ENCODE peak calls at places on chromosomes 7 and 10, in five cellular contexts. F, X, T, V and I are unnamed samples.

GRCh38 chr7:74521855-74522254 is 68.1 kb downstream of the GTF2IRD1 start:
- DNase-seq in F (no peak), X (no peak), T (no peak), V (no peak), I (no peak)

GRCh38 chr7:100968031-100968430 is 1.3 kb upstream of the MUC12 start:
- DNase-seq in F (no peak), X (no peak), T (no peak), V (no peak), I (no peak)

GRCh38 chr10:21989453-21990154 is 13.9 kb downstream of the DNAJC1 start:
- DNase-seq in F (peak; percentile 39), X (peak; percentile 72), T (no peak), V (peak; percentile 21), I (no peak)

GRCh38 chr7:1898628-1899185 is 228.6 kb downstream of the ELFN1 start:
- DNase-seq in F (no peak), X (no peak), T (no peak), V (no peak), I (no peak)

GRCh38 chr10:30527623-30528426 is 93.8 kb downstream of the MAP3K8 start:
- DNase-seq in F (no peak), X (no peak), T (no peak), V (no peak), I (no peak)

GRCh38 chr7:417973-418601 is 101.6 kb downstream of the PDGFA start:
- DNase-seq in F (no peak), X (no peak), T (no peak), V (no peak), I (no peak)

GRCh38 chr7:64997927-64998391 is 7.1 kb upstream of the ZNF117 start:
- DNase-seq in F (peak; percentile 16), X (no peak), T (no peak), V (no peak), I (no peak)

GRCh38 chr7:121485457-121486243 is 89.5 kb upstream of the FAM3C start:
- DNase-seq in F (peak; percentile 19), X (peak; percentile 92), T (no peak), V (peak; percentile 10), I (no peak)

GRCh38 chr10:61836888-61837747 is 64.4 kb upstream of the ARID5B start:
- DNase-seq in F (no peak), X (peak; percentile 79), T (no peak), V (no peak), I (peak; percentile 73)

GRCh38 chr10:28054211-28054888 is 55.5 kb upstream of the ODAD2 start:
- DNase-seq in F (no peak), X (peak; percentile 74), T (no peak), V (no peak), I (peak; percentile 54)

GRCh38 chr10:133357293-133358151 is at the start of gene FUOM:
- DNase-seq in F (peak; percentile 68), X (peak; percentile 13), T (peak; percentile 71), V (peak; percentile 66), I (no peak)

GRCh38 chr7:90180649-90181048 is 26.4 kb downstream of the STEAP1 start:
- DNase-seq in F (no peak), X (no peak), T (no peak), V (no peak), I (no peak)

GRCh38 chr7:108630002-108630401 is 60.3 kb downstream of the DNAJB9 start:
- DNase-seq in F (no peak), X (peak; percentile 45), T (no peak), V (peak; percentile 7), I (no peak)

GRCh38 chr7:143979359-143979758 is 20.8 kb upstream of the OR6B1 start:
- DNase-seq in F (no peak), X (peak; percentile 65), T (no peak), V (no peak), I (peak; percentile 9)

GRCh38 chr10:88528196-88528595 is 54.9 kb downstream of the RNLS start:
- DNase-seq in F (no peak), X (no peak), T (no peak), V (no peak), I (no peak)

GRCh38 chr7:92650391-92650790 is 60.2 kb upstream of the FAM133B start:
- DNase-seq in F (no peak), X (no peak), T (no peak), V (no peak), I (no peak)

GRCh38 chr7:80827238-80827633 is 91.6 kb downstream of the SEMA3C start:
- DNase-seq in F (no peak), X (peak; percentile 64), T (no peak), V (no peak), I (no peak)

GRCh38 chr10:119680050-119680449 is 28.9 kb downstream of the BAG3 start:
- DNase-seq in F (no peak), X (peak; percentile 81), T (no peak), V (no peak), I (no peak)

GRCh38 chr7:80749270-80749669 is 110.8 kb downstream of the CD36 start:
- DNase-seq in F (no peak), X (no peak), T (no peak), V (no peak), I (no peak)

GRCh38 chr7:23378996-23379395 is 79.9 kb downstream of the MALSU1 start:
- DNase-seq in F (no peak), X (no peak), T (no peak), V (no peak), I (no peak)

GRCh38 chr7:114860196-114860595 is 61.7 kb upstream of the MDFIC start:
- DNase-seq in F (no peak), X (no peak), T (no peak), V (no peak), I (no peak)

DNA sequence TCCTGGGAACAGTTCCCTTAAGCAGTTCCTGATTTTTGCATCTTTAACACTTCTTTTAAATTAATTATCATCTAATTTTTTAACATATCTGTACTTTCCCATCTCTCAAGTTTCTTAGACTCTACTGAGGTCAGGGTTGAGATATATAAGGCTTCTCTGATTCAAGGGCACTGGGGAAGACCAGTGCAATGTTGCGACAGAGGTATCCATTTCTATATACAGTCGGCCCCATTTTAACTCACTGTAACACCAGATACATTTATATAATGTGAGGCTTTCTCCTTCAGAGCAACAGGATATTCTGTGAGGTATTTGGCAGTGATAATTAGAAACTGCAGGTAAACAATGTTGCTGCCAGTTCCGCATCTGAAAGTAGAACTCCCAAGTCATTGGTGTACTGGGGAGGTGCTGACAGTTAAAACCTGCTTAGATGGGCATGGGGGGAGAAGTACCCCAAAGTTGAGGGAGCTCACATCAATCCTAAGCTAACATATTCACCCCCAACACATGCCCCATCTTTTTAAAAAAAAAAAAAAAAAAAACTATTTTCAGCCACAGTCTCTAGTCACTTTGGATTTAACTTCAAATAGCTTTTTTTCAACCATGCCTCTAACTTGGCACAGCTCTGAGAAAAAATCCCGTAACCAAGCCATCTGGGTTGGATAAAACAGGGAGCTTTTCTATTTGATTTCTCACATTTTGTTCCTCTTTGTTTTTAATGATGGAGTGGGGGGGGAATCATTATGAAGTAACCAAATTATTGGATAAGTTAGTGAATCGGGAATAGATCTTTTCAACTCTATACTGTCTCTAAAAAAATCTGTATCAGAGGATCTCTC is 62.9 kb downstream of the REEP3 start:
- DNase-seq in F (no peak), X (peak; percentile 9), T (no peak), V (no peak), I (no peak)
- TF ChIP-seq CTCF in F (no peak), X (no peak), T (no peak), V (no peak), I (no peak)

GRCh38 chr10:71973777-71974488 is 9.7 kb downstream of the CHST3 start:
- DNase-seq in F (no peak), X (no peak), T (no peak), V (no peak), I (no peak)

GRCh38 chr10:71972746-71973695 is 8.8 kb downstream of the CHST3 start:
- DNase-seq in F (no peak), X (no peak), T (no peak), V (no peak), I (no peak)

GRCh38 chr10:71974489-71975011 is 10.4 kb downstream of the CHST3 start:
- DNase-seq in F (peak; percentile 82), X (peak; percentile 64), T (no peak), V (no peak), I (no peak)

GRCh38 chr10:71975891-71976725 is 11.9 kb downstream of the CHST3 start:
- DNase-seq in F (peak; percentile 69), X (peak; percentile 73), T (no peak), V (no peak), I (no peak)

GRCh38 chr10:71975087-71975890 is 11.1 kb downstream of the CHST3 start:
- DNase-seq in F (peak; percentile 89), X (no peak), T (no peak), V (peak; percentile 68), I (no peak)
- H3K4me3 ChIP-seq in F (peak overlapping the region; percentile 31), X (no peak overlapping the region), T (no peak overlapping the region), V (no peak overlapping the region), I (no peak overlapping the region)

DNA sequence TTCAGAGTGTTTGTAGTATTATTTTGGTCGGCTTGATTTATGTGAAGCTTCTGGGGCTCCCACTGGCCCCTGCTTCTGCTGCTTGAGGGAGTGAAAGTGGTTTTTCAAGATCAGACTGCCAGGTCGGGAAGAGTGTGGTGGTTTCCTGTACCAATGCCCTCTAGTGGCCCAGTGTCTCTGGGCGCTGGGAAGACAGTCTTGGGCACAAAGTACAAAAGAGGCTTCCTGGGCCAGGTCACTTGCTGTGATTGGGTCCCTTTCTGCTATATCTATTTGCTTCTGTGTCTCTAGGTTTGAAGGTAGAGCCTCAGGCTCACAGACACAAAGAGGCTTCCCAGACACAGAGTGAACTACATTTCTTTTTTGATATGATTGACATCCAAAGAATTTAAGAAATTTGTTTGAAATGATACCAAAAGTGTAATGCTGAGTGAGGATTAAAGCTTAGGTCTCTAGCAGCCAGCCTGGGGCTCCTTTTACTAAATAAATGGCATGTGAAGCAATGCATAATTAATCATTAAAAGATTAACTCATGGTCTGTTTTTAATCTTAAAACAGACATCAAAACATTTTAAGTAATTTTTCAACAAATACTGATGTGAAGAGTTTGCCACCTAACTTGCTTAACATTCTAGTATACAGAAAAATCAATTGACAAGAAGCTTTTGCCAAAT is 36.3 kb downstream of the ABCB1 start:
- DNase-seq in F (no peak), X (no peak), T (peak; percentile 26), V (no peak), I (no peak)
- TF ChIP-seq CTCF in F (peak; percentile 12), X (peak; percentile 3), T (peak; percentile 71), V (no peak), I (peak; percentile 81)

GRCh38 chr10:77638766-77639101 is 1.1 kb upstream of the KCNMA1 start:
- DNase-seq in F (no peak), X (no peak), T (no peak), V (no peak), I (no peak)

GRCh38 chr10:77636286-77636966 is 1.2 kb downstream of the KCNMA1 start:
- DNase-seq in F (no peak), X (no peak), T (no peak), V (no peak), I (no peak)

GRCh38 chr10:77637986-77638765 is 568 bp upstream of the KCNMA1 start:
- DNase-seq in F (peak; percentile 52), X (peak; percentile 45), T (no peak), V (no peak), I (no peak)

GRCh38 chr10:77636967-77637473 is 588 bp downstream of the KCNMA1 start:
- DNase-seq in F (peak; percentile 16), X (no peak), T (no peak), V (no peak), I (no peak)

DNA sequence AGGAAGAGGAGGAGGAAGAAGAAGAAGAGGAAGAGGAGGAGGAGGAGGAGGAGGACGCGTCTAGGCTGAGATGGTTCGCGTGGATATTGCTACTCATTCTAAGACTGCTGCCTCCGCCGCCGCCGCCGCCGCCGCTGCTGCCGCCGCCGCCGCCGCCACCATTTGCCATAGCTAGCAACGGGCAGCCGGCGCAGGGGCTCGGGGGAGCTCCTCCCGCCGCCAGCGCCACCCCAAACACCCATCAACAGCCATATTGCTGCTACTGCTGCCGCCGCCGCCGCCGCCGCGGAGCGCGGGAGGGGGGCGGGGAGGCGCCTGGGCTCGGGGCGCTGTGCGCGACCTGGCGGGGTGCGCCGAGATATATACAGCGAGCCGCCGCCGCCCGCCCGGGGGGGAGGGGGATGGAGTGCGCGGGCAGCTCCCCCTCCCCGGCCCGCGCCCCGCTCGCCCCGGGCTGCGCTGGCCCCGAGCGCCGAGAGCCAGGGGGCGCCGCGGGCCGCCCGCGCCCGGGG is at the start of gene KCNMA1:
- DNase-seq in F (peak; percentile 26), X (no peak), T (no peak), V (no peak), I (no peak)
- H3K4me3 ChIP-seq in F (peak within 1 kb of the TSS; percentile 81), X (peak within 1 kb of the TSS; percentile 80), T (peak within 1 kb of the TSS; percentile 20), V (peak within 1 kb of the TSS; percentile 51), I (peak within 1 kb of the TSS; percentile 88)